ENCODE peak calls at places on chromosomes 16 and 17, in four cellular contexts. B, I, D and U are unnamed samples.

GRCh38 chr16:70653406-70653805 is 7.0 kb downstream of the IL34 start:
- DNase-seq in I (no peak), D (no peak), B (no peak), U (no peak)

GRCh38 chr16:23670137-23670776 is 8.4 kb upstream of the PLK1 start:
- DNase-seq in D (no peak), B (peak), I (peak), U (peak)

GRCh38 chr16:704047-704446 is 1.6 kb downstream of the FBXL16 start:
- DNase-seq in D (no peak), B (no peak), I (no peak), U (no peak)

GRCh38 chr17:78780852-78781338 is 1.2 kb downstream of the CYTH1 start:
- DNase-seq in D (no peak), B (peak), I (no peak), U (peak)

GRCh38 chr17:7133424-7133823 is 18.8 kb upstream of the ASGR2 start:
- DNase-seq in D (no peak), I (no peak), B (no peak), U (peak)

GRCh38 chr16:20611350-20611902 is 35.3 kb upstream of the ACSM2B start:
- DNase-seq in B (no peak), I (no peak), D (peak), U (no peak)

GRCh38 chr17:28547623-28548416 is 4.6 kb downstream of the UNC119 start:
- DNase-seq in I (peak), D (peak), B (peak), U (peak)

GRCh38 chr16:14564881-14565687 is 65.0 kb downstream of the PARN start:
- DNase-seq in D (no peak), I (peak), B (peak), U (peak)

GRCh38 chr16:23634461-23635036 is 6.6 kb downstream of the PALB2 start:
- DNase-seq in I (no peak), B (no peak), D (no peak), U (no peak)

GRCh38 chr17:14135906-14136590 is 66.7 kb downstream of the COX10 start:
- DNase-seq in I (no peak), D (no peak), B (peak), U (no peak)

GRCh38 chr17:40953876-40954275 is 12.9 kb downstream of the KRT39 start:
- DNase-seq in I (peak), D (no peak), B (peak), U (peak)

GRCh38 chr17:79413591-79413990 is 197.3 kb downstream of the RBFOX3 start:
- DNase-seq in I (no peak), D (no peak), B (no peak), U (no peak)

GRCh38 chr17:10055251-10055975 is 143.0 kb downstream of the GAS7 start:
- DNase-seq in I (no peak), B (no peak), D (no peak), U (no peak)

GRCh38 chr16:22161999-22162657 is at the start of gene SDR42E2:
- DNase-seq in D (peak), I (no peak), B (no peak), U (no peak)

DNA sequence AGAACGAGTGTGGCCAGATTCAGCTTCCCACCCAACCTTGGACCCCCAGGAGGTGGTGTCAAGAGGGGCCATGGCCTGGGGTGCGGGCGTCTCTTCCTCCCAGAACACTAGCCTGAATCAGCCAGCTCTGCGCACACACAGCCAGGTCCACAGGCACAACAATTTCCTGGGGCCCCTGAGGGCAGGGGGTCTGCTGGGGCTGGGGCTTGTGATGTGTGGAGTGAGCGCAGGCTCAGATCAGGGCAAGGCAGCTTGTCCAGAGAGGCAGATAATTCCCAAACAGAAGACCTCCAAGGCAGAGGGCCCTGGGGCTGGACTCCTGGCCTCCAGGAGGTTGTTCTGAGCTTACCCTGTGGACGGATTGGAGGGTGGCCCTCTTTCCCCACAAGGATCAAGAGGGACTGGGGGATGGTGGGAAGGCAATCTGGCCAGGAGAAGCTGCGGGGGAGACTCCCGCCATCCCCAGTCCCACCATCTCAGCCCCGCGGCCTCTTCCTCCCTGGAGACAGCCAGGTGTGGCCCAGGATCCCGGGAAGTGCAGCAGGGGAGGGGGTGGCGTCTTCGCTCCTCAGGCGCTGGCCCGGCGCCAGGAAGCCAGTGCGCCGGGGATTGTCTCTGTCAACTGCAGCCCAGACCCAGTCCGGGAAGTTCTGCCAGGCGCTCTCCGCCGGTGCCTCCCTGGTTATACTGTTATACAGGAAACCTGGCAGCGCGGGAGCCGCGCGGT is 52.0 kb upstream of the AMZ2 start:
- DNase-seq in B (no peak), I (no peak), D (no peak), U (no peak)
- H3K4me3 ChIP-seq in B (no peak), I (no peak), D (peak), U (no peak)

DNA sequence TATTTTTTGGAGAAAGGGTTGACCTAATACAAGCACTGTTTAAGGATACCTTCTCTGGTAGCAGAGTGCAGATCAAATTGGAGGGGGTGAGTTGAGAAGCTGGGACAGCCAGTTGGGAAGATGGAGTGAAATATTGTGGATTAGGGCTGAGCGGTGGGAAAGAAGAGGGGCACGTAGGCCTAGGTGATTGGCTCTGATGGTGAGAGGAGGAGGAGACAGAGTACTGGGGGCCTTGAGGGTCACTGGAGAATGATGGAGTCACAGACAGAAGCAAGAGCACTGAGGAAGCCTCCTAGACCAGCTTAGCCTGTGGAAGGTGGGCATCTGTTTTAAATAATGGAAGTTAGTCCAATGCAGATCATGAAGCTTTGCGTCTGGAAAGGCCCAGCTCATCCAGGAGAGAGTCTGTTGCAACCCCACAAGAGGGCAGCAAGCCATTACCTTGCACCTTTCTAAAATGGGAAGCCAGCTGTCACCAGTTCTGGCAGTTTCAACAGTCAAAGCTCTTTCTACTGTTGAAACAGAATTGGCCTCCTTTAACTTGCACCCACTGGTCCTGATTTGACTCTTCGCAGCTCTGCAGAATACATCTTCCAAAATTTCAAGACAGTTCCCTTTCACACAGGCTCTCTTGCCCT is 11.8 kb downstream of the SLC9A5 start:
- DNase-seq in I (peak), D (no peak), B (peak), U (peak)
- TF ChIP-seq CTCF in I (peak), D (peak), B (peak), U (peak)

GRCh38 chr17:33292981-33293867 is at the start of gene ASIC2:
- DNase-seq in I (no peak), B (no peak), D (peak), U (no peak)

GRCh38 chr17:33292184-33292980 is 713 bp downstream of the ASIC2 start:
- DNase-seq in I (peak), B (peak), D (peak), U (no peak)

GRCh38 chr17:33288954-33289353 is 4.1 kb downstream of the ASIC2 start:
- DNase-seq in B (no peak), D (no peak), I (no peak), U (no peak)

GRCh38 chr17:33291248-33292183 is 1.6 kb downstream of the ASIC2 start:
- DNase-seq in I (peak), D (peak), B (peak), U (peak)

GRCh38 chr17:33290156-33290697 is 2.9 kb downstream of the ASIC2 start:
- DNase-seq in I (no peak), B (no peak), D (no peak), U (no peak)
- H3K4me3 ChIP-seq in I (no peak), B (no peak), D (no peak), U (no peak)

DNA sequence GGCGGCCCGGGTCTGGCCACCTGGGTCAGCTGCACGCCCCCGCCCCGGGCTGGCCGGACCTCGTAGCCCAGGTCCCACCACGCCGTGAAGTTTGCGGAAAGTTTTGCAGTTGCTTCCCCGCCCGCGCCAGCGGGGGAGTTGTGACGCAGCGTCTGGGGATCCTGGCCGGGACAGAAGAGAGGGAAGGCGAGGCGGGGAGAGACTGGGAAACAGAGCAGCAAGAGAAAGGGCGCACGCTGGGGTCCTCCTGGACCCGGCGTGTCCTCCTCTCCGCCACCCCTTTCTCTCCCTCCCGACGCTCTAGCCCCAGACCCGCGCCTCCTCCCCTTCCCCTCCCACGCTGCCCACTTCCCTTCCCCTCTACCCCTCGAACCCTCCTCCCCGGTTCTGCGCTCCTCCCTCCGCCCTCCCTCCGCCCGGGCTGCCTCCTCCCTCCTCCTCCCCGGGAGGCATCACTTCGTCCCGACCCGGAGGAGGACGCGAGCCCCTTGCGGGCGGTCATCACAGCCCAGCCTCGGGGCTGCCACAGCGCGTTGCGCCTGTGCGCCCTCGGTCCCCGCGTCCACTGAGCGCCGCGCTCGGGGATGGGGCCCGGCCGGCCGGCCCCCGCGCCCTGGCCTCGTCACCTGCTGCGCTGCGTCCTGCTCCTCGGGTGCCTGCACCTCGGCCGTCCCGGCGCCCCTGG is at the start of gene MRC2:
- DNase-seq in D (peak), B (peak), I (peak), U (peak)
- TF ChIP-seq CTCF in D (no peak), B (no peak), I (no peak), U (no peak)

GRCh38 chr17:48259710-48260291 is 152.2 kb downstream of the SNX11 start:
- DNase-seq in B (peak), I (peak), D (no peak), U (peak)
- H3K4me3 ChIP-seq in B (no peak), I (no peak), D (no peak), U (no peak)

GRCh38 chr16:77722315-77723107 is at the start of gene NUDT7:
- DNase-seq in B (peak), D (peak), I (peak), U (peak)
- TF ChIP-seq CTCF in B (peak), D (no peak), I (peak), U (no peak)

GRCh38 chr16:88064889-88065746 is 113.9 kb downstream of the BANP start:
- DNase-seq in I (no peak), D (peak), B (no peak), U (no peak)
- H3K4me3 ChIP-seq in I (no peak), D (no peak), B (no peak), U (no peak)

GRCh38 chr16:30949655-30950515 is 1.0 kb downstream of the ORAI3 start:
- DNase-seq in I (peak), B (peak), D (peak), U (peak)
- TF ChIP-seq CTCF in I (no peak), B (peak), D (no peak), U (no peak)

DNA sequence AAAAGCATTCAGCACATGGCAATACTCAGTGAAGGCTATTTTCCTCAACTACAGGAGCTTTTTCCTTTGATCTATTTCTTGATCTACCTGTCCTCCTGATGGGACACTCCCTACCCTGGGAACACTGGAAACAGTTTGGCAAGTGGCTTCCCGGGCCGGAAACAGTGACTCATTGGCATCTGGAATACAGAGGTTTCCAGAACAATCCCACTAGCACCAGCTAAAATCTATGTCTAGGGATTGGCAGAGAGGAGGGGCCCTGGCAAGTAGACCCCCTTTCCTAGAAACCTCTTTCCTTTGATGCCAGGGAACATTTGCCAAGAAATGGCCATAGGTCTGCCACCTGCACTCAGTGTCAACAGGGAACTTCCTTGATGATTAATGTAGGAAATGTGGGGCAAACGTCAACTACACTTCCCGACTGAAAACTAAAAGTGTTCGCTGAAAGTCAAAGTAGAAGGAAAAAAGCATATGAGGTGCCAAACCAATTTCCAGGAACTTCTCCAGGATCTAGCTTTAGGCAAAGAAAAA is 30.4 kb upstream of the FBXW10B start:
- DNase-seq in I (peak), B (peak), D (no peak), U (peak)
- H3K4me3 ChIP-seq in I (peak), B (peak), D (peak), U (peak)

DNA sequence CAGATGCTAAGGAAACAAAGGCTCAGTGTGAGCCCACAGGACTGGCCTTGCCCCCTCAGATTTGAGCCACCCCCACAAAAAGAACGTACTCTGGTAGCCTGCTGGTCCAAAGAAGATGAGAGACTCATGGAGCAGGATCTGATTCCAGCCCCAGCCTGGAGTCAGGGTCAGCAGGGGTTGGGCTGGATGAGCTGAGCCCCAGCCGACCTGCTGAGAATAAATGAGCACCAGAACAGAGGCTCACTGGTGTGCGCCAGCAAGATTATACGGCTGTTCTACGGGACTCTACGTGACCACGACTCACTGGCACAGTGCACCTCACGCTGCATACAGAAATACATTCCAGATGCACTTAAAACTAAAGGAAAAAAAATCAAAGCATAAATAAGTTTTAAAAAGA is 186.0 kb upstream of the RPL38 start:
- DNase-seq in I (no peak), B (no peak), D (no peak), U (no peak)
- TF ChIP-seq CTCF in I (no peak), B (no peak), D (no peak), U (no peak)